ENCODE peak calls at places on chromosomes 3 and 15, in nine cellular contexts. One of them, this sample, is unnamed.

GRCh38 chr3:4207672-4208071 is 95.5 kb upstream of the SETMAR start:
- DNase-seq in Caco-2: no peak
- DNase-seq in nephron progenitor cell: no peak
- DNase-seq in progenitor cell of endocrine pancreas: no peak
- DNase-seq in astrocyte of the spinal cord: no peak
- DNase-seq in neural crest cell: no peak
- DNase-seq in psoas muscle: no peak
- DNase-seq in tibial artery: no peak
- DNase-seq in breast epithelium: no peak
- DNase-seq in this sample: no peak

GRCh38 chr3:66991478-66991877 is 6.6 kb upstream of the KBTBD8 start:
- DNase-seq in Caco-2: no peak
- DNase-seq in nephron progenitor cell: no peak
- DNase-seq in progenitor cell of endocrine pancreas: no peak
- DNase-seq in astrocyte of the spinal cord: peak
- DNase-seq in neural crest cell: no peak
- DNase-seq in psoas muscle: no peak
- DNase-seq in tibial artery: no peak
- DNase-seq in breast epithelium: no peak
- DNase-seq in this sample: no peak

GRCh38 chr15:67685008-67685599 is 140.2 kb upstream of the SKOR1 start:
- DNase-seq in Caco-2: peak
- DNase-seq in nephron progenitor cell: no peak
- DNase-seq in progenitor cell of endocrine pancreas: no peak
- DNase-seq in astrocyte of the spinal cord: peak
- DNase-seq in neural crest cell: no peak
- DNase-seq in psoas muscle: no peak
- DNase-seq in tibial artery: no peak
- DNase-seq in breast epithelium: no peak
- DNase-seq in this sample: no peak

GRCh38 chr15:32909431-32909830 is 191.6 kb downstream of the GREM1 start:
- DNase-seq in Caco-2: no peak
- DNase-seq in nephron progenitor cell: no peak
- DNase-seq in progenitor cell of endocrine pancreas: no peak
- DNase-seq in astrocyte of the spinal cord: peak
- DNase-seq in neural crest cell: no peak
- DNase-seq in psoas muscle: no peak
- DNase-seq in tibial artery: no peak
- DNase-seq in breast epithelium: no peak
- DNase-seq in this sample: no peak

GRCh38 chr3:170768334-170768801 is 101.6 kb downstream of the RPL22L1 start:
- DNase-seq in Caco-2: no peak
- DNase-seq in nephron progenitor cell: no peak
- DNase-seq in progenitor cell of endocrine pancreas: no peak
- DNase-seq in astrocyte of the spinal cord: peak
- DNase-seq in neural crest cell: no peak
- DNase-seq in psoas muscle: no peak
- DNase-seq in tibial artery: no peak
- DNase-seq in breast epithelium: no peak
- DNase-seq in this sample: no peak

GRCh38 chr15:74311734-74312444 is 55.6 kb downstream of the CYP11A1 start:
- DNase-seq in Caco-2: peak
- DNase-seq in nephron progenitor cell: peak
- DNase-seq in progenitor cell of endocrine pancreas: no peak
- DNase-seq in astrocyte of the spinal cord: no peak
- DNase-seq in neural crest cell: peak
- DNase-seq in psoas muscle: no peak
- DNase-seq in tibial artery: no peak
- DNase-seq in breast epithelium: no peak
- DNase-seq in this sample: no peak

GRCh38 chr3:66609660-66610547 is 109.1 kb upstream of the LRIG1 start:
- DNase-seq in Caco-2: no peak
- DNase-seq in nephron progenitor cell: peak
- DNase-seq in progenitor cell of endocrine pancreas: no peak
- DNase-seq in astrocyte of the spinal cord: peak
- DNase-seq in neural crest cell: no peak
- DNase-seq in psoas muscle: no peak
- DNase-seq in tibial artery: no peak
- DNase-seq in breast epithelium: no peak
- DNase-seq in this sample: no peak

GRCh38 chr3:131083190-131083863 is 56.6 kb downstream of the NEK11 start:
- DNase-seq in Caco-2: no peak
- DNase-seq in nephron progenitor cell: peak
- DNase-seq in progenitor cell of endocrine pancreas: no peak
- DNase-seq in astrocyte of the spinal cord: peak
- DNase-seq in neural crest cell: peak
- DNase-seq in psoas muscle: peak
- DNase-seq in tibial artery: peak
- DNase-seq in breast epithelium: no peak
- DNase-seq in this sample: no peak

GRCh38 chr3:50639055-50639494 is 22.1 kb downstream of the MAPKAPK3 start:
- DNase-seq in Caco-2: no peak
- DNase-seq in nephron progenitor cell: no peak
- DNase-seq in progenitor cell of endocrine pancreas: no peak
- DNase-seq in astrocyte of the spinal cord: peak
- DNase-seq in neural crest cell: no peak
- DNase-seq in psoas muscle: peak
- DNase-seq in tibial artery: no peak
- DNase-seq in breast epithelium: no peak
- DNase-seq in this sample: no peak

GRCh38 chr3:48470286-48470685 is 23.7 kb downstream of the ATRIP start:
- DNase-seq in Caco-2: no peak
- DNase-seq in nephron progenitor cell: no peak
- DNase-seq in progenitor cell of endocrine pancreas: no peak
- DNase-seq in astrocyte of the spinal cord: no peak
- DNase-seq in neural crest cell: no peak
- DNase-seq in psoas muscle: no peak
- DNase-seq in tibial artery: no peak
- DNase-seq in breast epithelium: no peak
- DNase-seq in this sample: no peak

GRCh38 chr3:169268942-169269460 is 394.5 kb downstream of the MECOM start:
- DNase-seq in Caco-2: peak
- DNase-seq in nephron progenitor cell: no peak
- DNase-seq in progenitor cell of endocrine pancreas: no peak
- DNase-seq in astrocyte of the spinal cord: no peak
- DNase-seq in neural crest cell: no peak
- DNase-seq in psoas muscle: no peak
- DNase-seq in tibial artery: no peak
- DNase-seq in breast epithelium: no peak
- DNase-seq in this sample: no peak

GRCh38 chr3:130546920-130547679 is 30.1 kb downstream of the COL6A6 start:
- DNase-seq in Caco-2: no peak
- DNase-seq in nephron progenitor cell: no peak
- DNase-seq in progenitor cell of endocrine pancreas: no peak
- DNase-seq in astrocyte of the spinal cord: no peak
- DNase-seq in neural crest cell: no peak
- DNase-seq in psoas muscle: no peak
- DNase-seq in tibial artery: no peak
- DNase-seq in breast epithelium: no peak
- DNase-seq in this sample: no peak

GRCh38 chr3:122857019-122857418 is 62.1 kb downstream of the SLC49A4 start:
- DNase-seq in Caco-2: no peak
- DNase-seq in nephron progenitor cell: no peak
- DNase-seq in progenitor cell of endocrine pancreas: no peak
- DNase-seq in astrocyte of the spinal cord: peak
- DNase-seq in neural crest cell: no peak
- DNase-seq in psoas muscle: no peak
- DNase-seq in tibial artery: no peak
- DNase-seq in breast epithelium: no peak
- DNase-seq in this sample: no peak

GRCh38 chr3:190886945-190887344 is 24.5 kb upstream of the GMNC start:
- DNase-seq in Caco-2: no peak
- DNase-seq in nephron progenitor cell: no peak
- DNase-seq in progenitor cell of endocrine pancreas: no peak
- DNase-seq in astrocyte of the spinal cord: peak
- DNase-seq in neural crest cell: no peak
- DNase-seq in psoas muscle: no peak
- DNase-seq in tibial artery: no peak
- DNase-seq in breast epithelium: no peak
- DNase-seq in this sample: no peak

DNA sequence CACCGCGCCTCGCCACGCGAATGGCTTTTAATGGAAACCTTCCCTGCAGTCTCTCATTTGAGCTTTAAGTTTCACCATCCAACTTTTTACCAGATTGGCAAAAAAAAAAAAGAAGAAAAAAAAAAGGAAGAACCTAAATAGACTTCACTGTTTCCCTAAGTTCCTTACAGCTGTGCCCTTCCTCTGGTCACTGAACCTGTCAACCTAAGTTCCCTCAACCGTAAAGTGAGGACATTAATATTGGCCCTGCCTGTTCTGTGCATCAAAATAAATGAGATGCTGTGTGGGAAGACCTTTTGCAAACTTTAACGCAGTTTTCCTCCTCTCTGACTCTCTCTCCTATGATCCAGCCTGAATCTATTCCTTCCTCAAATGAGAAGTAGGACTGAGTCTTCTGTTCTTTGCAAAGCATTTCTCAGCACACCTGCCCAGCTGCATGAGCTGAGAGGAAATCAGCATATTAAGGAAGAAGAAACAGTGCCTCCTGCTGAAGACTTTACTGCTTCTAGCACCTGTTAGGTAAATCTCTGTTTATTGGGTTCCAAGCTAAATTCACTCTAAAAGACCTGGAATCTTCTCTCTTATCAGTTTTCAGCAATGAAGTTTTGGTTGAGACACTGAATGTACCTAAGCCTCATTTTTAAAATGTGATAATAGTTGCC is 99.6 kb upstream of the ETV5 start:
- DNase-seq in Caco-2: no peak
- DNase-seq in nephron progenitor cell: no peak
- DNase-seq in progenitor cell of endocrine pancreas: no peak
- DNase-seq in astrocyte of the spinal cord: no peak
- DNase-seq in neural crest cell: no peak
- DNase-seq in psoas muscle: no peak
- DNase-seq in tibial artery: no peak
- DNase-seq in breast epithelium: no peak
- DNase-seq in this sample: no peak
- TF ChIP-seq CTCF in Caco-2: no peak
- TF ChIP-seq CTCF in nephron progenitor cell: no peak
- TF ChIP-seq CTCF in progenitor cell of endocrine pancreas: no peak
- TF ChIP-seq CTCF in astrocyte of the spinal cord: no peak
- TF ChIP-seq CTCF in neural crest cell: no peak
- TF ChIP-seq CTCF in psoas muscle: no peak
- TF ChIP-seq CTCF in tibial artery: no peak
- TF ChIP-seq CTCF in breast epithelium: no peak
- TF ChIP-seq CTCF in this sample: no peak

GRCh38 chr15:51163843-51164242 is 69.1 kb upstream of the TNFAIP8L3 start:
- DNase-seq in Caco-2: no peak
- DNase-seq in nephron progenitor cell: no peak
- DNase-seq in progenitor cell of endocrine pancreas: no peak
- DNase-seq in astrocyte of the spinal cord: no peak
- DNase-seq in neural crest cell: no peak
- DNase-seq in psoas muscle: no peak
- DNase-seq in tibial artery: no peak
- DNase-seq in breast epithelium: no peak
- DNase-seq in this sample: no peak
- TF ChIP-seq CTCF in Caco-2: no peak
- TF ChIP-seq CTCF in nephron progenitor cell: no peak
- TF ChIP-seq CTCF in progenitor cell of endocrine pancreas: no peak
- TF ChIP-seq CTCF in astrocyte of the spinal cord: no peak
- TF ChIP-seq CTCF in neural crest cell: no peak
- TF ChIP-seq CTCF in psoas muscle: no peak
- TF ChIP-seq CTCF in tibial artery: no peak
- TF ChIP-seq CTCF in breast epithelium: no peak
- TF ChIP-seq CTCF in this sample: no peak

GRCh38 chr15:56052389-56053045 is 59.1 kb upstream of the NEDD4 start:
- DNase-seq in Caco-2: peak
- DNase-seq in nephron progenitor cell: no peak
- DNase-seq in progenitor cell of endocrine pancreas: no peak
- DNase-seq in astrocyte of the spinal cord: peak
- DNase-seq in neural crest cell: no peak
- DNase-seq in psoas muscle: no peak
- DNase-seq in tibial artery: no peak
- DNase-seq in breast epithelium: no peak
- DNase-seq in this sample: no peak

GRCh38 chr15:56056626-56057025 is 63.2 kb upstream of the NEDD4 start:
- DNase-seq in Caco-2: no peak
- DNase-seq in nephron progenitor cell: no peak
- DNase-seq in progenitor cell of endocrine pancreas: no peak
- DNase-seq in astrocyte of the spinal cord: no peak
- DNase-seq in neural crest cell: no peak
- DNase-seq in psoas muscle: no peak
- DNase-seq in tibial artery: no peak
- DNase-seq in breast epithelium: no peak
- DNase-seq in this sample: no peak

GRCh38 chr15:56049577-56049976 is 56.2 kb upstream of the NEDD4 start:
- DNase-seq in Caco-2: no peak
- DNase-seq in nephron progenitor cell: no peak
- DNase-seq in progenitor cell of endocrine pancreas: no peak
- DNase-seq in astrocyte of the spinal cord: no peak
- DNase-seq in neural crest cell: no peak
- DNase-seq in psoas muscle: no peak
- DNase-seq in tibial artery: no peak
- DNase-seq in breast epithelium: no peak
- DNase-seq in this sample: no peak

GRCh38 chr15:56051700-56052099 is 58.3 kb upstream of the NEDD4 start:
- DNase-seq in Caco-2: no peak
- DNase-seq in nephron progenitor cell: no peak
- DNase-seq in progenitor cell of endocrine pancreas: no peak
- DNase-seq in astrocyte of the spinal cord: no peak
- DNase-seq in neural crest cell: no peak
- DNase-seq in psoas muscle: no peak
- DNase-seq in tibial artery: no peak
- DNase-seq in breast epithelium: no peak
- DNase-seq in this sample: no peak

DNA sequence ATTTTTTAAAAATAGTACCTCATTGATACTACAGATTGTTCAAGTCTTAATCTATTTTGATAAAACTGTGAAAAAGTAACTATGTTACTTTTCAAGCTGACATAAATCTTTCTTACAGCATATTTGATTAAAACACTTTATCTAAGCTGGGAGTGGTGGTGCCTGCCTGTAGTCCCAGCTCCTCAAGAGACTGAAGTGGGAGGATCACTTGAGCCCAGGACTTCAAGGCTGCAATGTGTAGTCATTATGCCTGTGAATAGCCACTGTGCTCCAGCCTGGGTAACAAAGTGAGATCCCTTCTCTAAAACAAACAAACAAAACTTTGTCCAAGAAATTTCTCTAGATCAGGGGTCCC is 59.6 kb upstream of the NEDD4 start:
- DNase-seq in Caco-2: no peak
- DNase-seq in nephron progenitor cell: no peak
- DNase-seq in progenitor cell of endocrine pancreas: no peak
- DNase-seq in astrocyte of the spinal cord: no peak
- DNase-seq in neural crest cell: no peak
- DNase-seq in psoas muscle: no peak
- DNase-seq in tibial artery: no peak
- DNase-seq in breast epithelium: no peak
- DNase-seq in this sample: no peak
- TF ChIP-seq CTCF in Caco-2: no peak
- TF ChIP-seq CTCF in nephron progenitor cell: no peak
- TF ChIP-seq CTCF in progenitor cell of endocrine pancreas: no peak
- TF ChIP-seq CTCF in astrocyte of the spinal cord: no peak
- TF ChIP-seq CTCF in neural crest cell: no peak
- TF ChIP-seq CTCF in psoas muscle: no peak
- TF ChIP-seq CTCF in tibial artery: no peak
- TF ChIP-seq CTCF in breast epithelium: no peak
- TF ChIP-seq CTCF in this sample: no peak

DNA sequence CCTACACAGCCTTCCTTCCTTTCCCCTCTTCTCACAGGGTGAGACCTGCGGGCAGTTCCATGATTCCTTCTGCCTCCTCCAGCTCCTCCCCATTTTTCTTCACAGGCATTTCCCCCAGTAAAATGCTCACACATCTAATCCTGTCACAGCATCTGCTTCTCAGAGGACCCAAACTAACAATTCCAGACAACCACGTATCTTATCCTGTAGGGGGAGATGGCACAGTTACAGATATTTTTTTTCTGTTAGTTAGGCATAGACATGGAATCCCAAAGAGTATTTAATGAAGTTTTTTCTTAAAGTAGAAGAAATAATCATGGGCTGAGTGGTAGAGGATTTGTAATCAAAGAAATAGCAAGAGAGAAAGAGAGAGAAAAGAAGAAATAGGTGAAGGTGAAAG is 373.1 kb upstream of the ADAMTS9 start:
- DNase-seq in Caco-2: no peak
- DNase-seq in nephron progenitor cell: no peak
- DNase-seq in progenitor cell of endocrine pancreas: no peak
- DNase-seq in astrocyte of the spinal cord: no peak
- DNase-seq in neural crest cell: no peak
- DNase-seq in psoas muscle: no peak
- DNase-seq in tibial artery: no peak
- DNase-seq in breast epithelium: no peak
- DNase-seq in this sample: no peak
- TF ChIP-seq CTCF in Caco-2: no peak
- TF ChIP-seq CTCF in nephron progenitor cell: no peak
- TF ChIP-seq CTCF in progenitor cell of endocrine pancreas: no peak
- TF ChIP-seq CTCF in astrocyte of the spinal cord: no peak
- TF ChIP-seq CTCF in neural crest cell: no peak
- TF ChIP-seq CTCF in psoas muscle: no peak
- TF ChIP-seq CTCF in tibial artery: no peak
- TF ChIP-seq CTCF in breast epithelium: no peak
- TF ChIP-seq CTCF in this sample: peak

This sample was measured in mesothelial cell of epicardium.